ENCODE peak calls at places on chromosomes 3 and 15, in six cellular contexts. W is IMR-90, Z is H1, O is H9, K is mesenchymal stem cell, A is neuronal stem cell. G is an unnamed sample.

GRCh38 chr3:72485649-72486048 is 362.6 kb downstream of the SHQ1 start:
- DNase-seq in W (peak), Z (no peak), O (no peak), K (peak), A (no peak), G (no peak)

GRCh38 chr15:100737214-100737613 is 134.8 kb downstream of the ASB7 start:
- DNase-seq in W (no peak), Z (peak), O (no peak), K (no peak), A (no peak), G (no peak)

GRCh38 chr15:90184119-90184785 is 16.9 kb upstream of the SEMA4B start:
- DNase-seq in W (no peak), Z (no peak), O (peak), K (peak), A (no peak), G (peak)

GRCh38 chr3:46442591-46443530 is 21.8 kb downstream of the LTF start:
- DNase-seq in W (no peak), Z (no peak), O (no peak), K (peak), A (peak), G (peak)

GRCh38 chr3:13274874-13275332 is 145.2 kb downstream of the NUP210 start:
- DNase-seq in W (no peak), Z (no peak), O (no peak), K (no peak), A (no peak), G (no peak)

GRCh38 chr3:39639344-39640236 is 169.8 kb upstream of the MYRIP start:
- DNase-seq in W (peak), Z (no peak), O (peak), K (peak), A (peak), G (peak)

GRCh38 chr3:110629917-110630316 is 441.7 kb upstream of the NECTIN3 start:
- DNase-seq in W (no peak), Z (no peak), O (no peak), K (no peak), A (no peak), G (no peak)

GRCh38 chr3:99669879-99670555 is 31.6 kb downstream of the COL8A1 start:
- DNase-seq in W (peak), Z (no peak), O (no peak), K (peak), A (no peak), G (no peak)

GRCh38 chr3:108091498-108092259 is 848 bp upstream of the CD47 start:
- DNase-seq in W (no peak), Z (peak), O (peak), K (no peak), A (no peak), G (no peak)

GRCh38 chr15:54150255-54150654 is 172.0 kb downstream of the UNC13C start:
- DNase-seq in W (peak), Z (no peak), O (no peak), K (no peak), A (no peak), G (no peak)

GRCh38 chr3:47907784-47908183 is 104.8 kb downstream of the DHX30 start:
- DNase-seq in W (no peak), Z (no peak), O (no peak), K (no peak), A (no peak), G (no peak)

GRCh38 chr3:8869613-8870012 is 93.7 kb downstream of the RAD18 start:
- DNase-seq in W (peak), Z (no peak), O (no peak), K (peak), A (peak), G (peak)

GRCh38 chr3:176939022-176939817 is 258.1 kb downstream of the TBL1XR1 start:
- DNase-seq in W (peak), Z (no peak), O (peak), K (peak), A (peak), G (peak)

GRCh38 chr3:160027541-160028195 is 39.0 kb downstream of the IL12A start:
- DNase-seq in W (peak), Z (no peak), O (no peak), K (peak), A (no peak), G (no peak)

GRCh38 chr3:22734207-22734606 is 468.9 kb upstream of the UBE2E2 start:
- DNase-seq in W (no peak), Z (no peak), O (no peak), K (no peak), A (no peak), G (no peak)

GRCh38 chr15:80776420-80777045 is 2.6 kb upstream of the CEMIP start:
- DNase-seq in W (peak), Z (peak), O (peak), K (peak), A (peak), G (peak)

GRCh38 chr3:73383470-73384049 is 241.2 kb downstream of the PDZRN3 start:
- DNase-seq in W (no peak), Z (no peak), O (no peak), K (no peak), A (no peak), G (no peak)

GRCh38 chr3:57646723-57647122 is 46.2 kb downstream of the DENND6A start:
- DNase-seq in W (peak), Z (no peak), O (no peak), K (peak), A (no peak), G (peak)

GRCh38 chr15:88661766-88662556 is 23.1 kb downstream of the ISG20 start:
- DNase-seq in W (peak), Z (no peak), O (no peak), K (no peak), A (no peak), G (no peak)

GRCh38 chr3:37922721-37923575 is 61.3 kb downstream of the CTDSPL start:
- DNase-seq in W (peak), Z (peak), O (no peak), K (peak), A (no peak), G (no peak)

DNA sequence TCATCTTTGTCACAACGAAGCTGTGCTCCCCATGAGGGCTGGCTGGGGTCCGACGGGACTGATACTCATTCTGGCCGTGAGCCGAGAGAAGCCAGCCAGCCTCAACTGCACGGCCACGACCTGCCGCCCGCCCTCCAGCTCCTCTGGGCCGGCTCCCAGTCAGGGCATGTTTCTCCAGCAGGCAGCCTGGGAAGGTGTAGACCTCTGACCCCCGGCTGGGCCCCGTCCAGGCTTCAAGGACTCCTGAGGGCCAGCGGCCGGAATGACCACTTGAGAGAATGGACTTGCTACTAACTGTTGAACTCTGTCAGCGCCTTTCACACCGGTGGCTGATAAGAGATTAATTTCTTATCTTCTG is 18.1 kb upstream of the MUC4 start:
- DNase-seq in W (no peak), Z (no peak), O (no peak), K (no peak), A (no peak), G (no peak)
- H3K14ac ChIP-seq in W (no peak), Z (no peak), O (no peak), K (no peak), A (no peak), G (no peak)

GRCh38 chr3:30553641-30554316 is 52.6 kb upstream of the TGFBR2 start:
- DNase-seq in W (peak), Z (no peak), O (no peak), K (peak), A (no peak), G (no peak)

GRCh38 chr3:30549600-30549999 is 56.8 kb upstream of the TGFBR2 start:
- DNase-seq in W (no peak), Z (no peak), O (peak), K (no peak), A (peak), G (no peak)

GRCh38 chr3:30550246-30550645 is 56.2 kb upstream of the TGFBR2 start:
- DNase-seq in W (no peak), Z (no peak), O (no peak), K (no peak), A (no peak), G (peak)

GRCh38 chr3:30551927-30552326 is 54.5 kb upstream of the TGFBR2 start:
- DNase-seq in W (no peak), Z (no peak), O (no peak), K (no peak), A (no peak), G (no peak)

GRCh38 chr3:30551266-30551665 is 55.1 kb upstream of the TGFBR2 start:
- DNase-seq in W (no peak), Z (no peak), O (no peak), K (no peak), A (no peak), G (no peak)
- H2AK5ac ChIP-seq in W (no peak), Z (no peak), O (no peak), K (no peak), A (no peak), G (no peak)

GRCh38 chr3:180656406-180656805 is 22.9 kb downstream of the CCDC39 start:
- DNase-seq in W (no peak), Z (no peak), O (no peak), K (no peak), A (no peak), G (no peak)
- H3K14ac ChIP-seq in W (no peak), Z (no peak), O (no peak), K (no peak), A (no peak), G (no peak)

GRCh38 chr3:139182598-139182997 is 137.9 kb upstream of the PRR23C start:
- DNase-seq in W (no peak), Z (no peak), O (no peak), K (no peak), A (no peak), G (no peak)

GRCh38 chr3:139185482-139185881 is 140.8 kb upstream of the PRR23C start:
- DNase-seq in W (no peak), Z (no peak), O (no peak), K (no peak), A (no peak), G (no peak)

GRCh38 chr3:139187154-139187553 is 142.5 kb upstream of the PRR23C start:
- DNase-seq in W (no peak), Z (no peak), O (no peak), K (no peak), A (no peak), G (no peak)

GRCh38 chr3:139189943-139190342 is 145.3 kb upstream of the PRR23C start:
- DNase-seq in W (no peak), Z (no peak), O (no peak), K (no peak), A (no peak), G (no peak)

GRCh38 chr3:139187648-139188047 is 143.0 kb upstream of the PRR23C start:
- DNase-seq in W (no peak), Z (no peak), O (no peak), K (no peak), A (no peak), G (no peak)
- H2AK5ac ChIP-seq in W (no peak), Z (no peak), O (no peak), K (no peak), A (no peak), G (no peak)

GRCh38 chr3:181752202-181752671 is 40.5 kb downstream of the SOX2 start:
- DNase-seq in W (no peak), Z (no peak), O (no peak), K (no peak), A (no peak), G (no peak)
- H3K14ac ChIP-seq in W (no peak), Z (no peak), O (no peak), K (no peak), A (no peak), G (no peak)

GRCh38 chr3:129607391-129608068 is 1.1 kb upstream of the PLXND1 start:
- DNase-seq in W (no peak), Z (no peak), O (no peak), K (peak), A (no peak), G (no peak)
- H2AK5ac ChIP-seq in W (peak), Z (peak), O (no peak), K (peak), A (peak), G (peak)

DNA sequence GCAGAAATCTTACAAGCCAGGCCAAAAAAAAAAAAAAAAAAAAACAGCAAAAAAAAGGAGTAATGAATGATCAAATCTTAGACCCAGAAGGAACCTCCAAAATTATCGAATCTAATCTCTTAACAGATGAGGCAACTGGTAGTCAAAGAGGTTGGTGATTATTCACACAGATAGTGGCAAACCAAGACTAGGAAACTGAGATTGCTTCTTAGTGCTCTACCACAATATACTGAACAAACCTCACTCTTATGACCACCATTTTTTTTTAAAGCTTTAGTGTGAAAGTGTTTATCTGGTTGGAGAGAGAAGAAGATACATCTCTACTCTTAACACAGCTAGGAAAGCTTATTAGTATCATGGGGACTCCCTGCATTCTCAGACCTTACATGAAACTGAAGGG is 17.3 kb downstream of the ATOSA start:
- DNase-seq in W (no peak), Z (no peak), O (no peak), K (no peak), A (no peak), G (no peak)
- H3K14ac ChIP-seq in W (no peak), Z (no peak), O (no peak), K (no peak), A (no peak), G (no peak)

G was measured in trophoblast cell.